ENCODE peak calls at places on chromosomes 7 and 10, in six cellular contexts. H is T-helper 9 cell, X is GM10248, V is HFFc6, U is KBM-7, S is T follicular helper cell. W is an unnamed sample.

GRCh38 chr7:120718361-120718760 is 139.6 kb downstream of the TSPAN12 start:
- DNase-seq in S (no peak), X (no peak), U (no peak), H (no peak), V (no peak), W (no peak)

GRCh38 chr7:114718861-114719260 is 203.0 kb upstream of the MDFIC start:
- DNase-seq in X (no peak), V (no peak), S (no peak), H (no peak), U (no peak), W (no peak)

GRCh38 chr10:93190377-93190776 is 116.7 kb downstream of the CYP26A1 start:
- DNase-seq in S (no peak), V (no peak), U (peak; percentile 15), X (no peak), H (no peak), W (no peak)

GRCh38 chr7:100369105-100369504 is 4.2 kb upstream of the PILRA start:
- DNase-seq in H (no peak), U (peak; percentile 93), X (peak; percentile 82), V (no peak), S (no peak), W (peak; percentile 85)

GRCh38 chr7:129263168-129263567 is 38.3 kb downstream of the AHCYL2 start:
- DNase-seq in V (no peak), H (no peak), S (no peak), X (no peak), U (no peak), W (no peak)

GRCh38 chr7:51303142-51303525 is 13.5 kb downstream of the COBL start:
- DNase-seq in U (no peak), S (no peak), X (no peak), H (no peak), V (no peak), W (no peak)

GRCh38 chr10:111087331-111087756 is 10.5 kb downstream of the ADRA2A start:
- DNase-seq in H (no peak), S (no peak), V (no peak), X (no peak), U (no peak), W (no peak)

GRCh38 chr7:82179311-82179710 is 264.3 kb downstream of the CACNA2D1 start:
- DNase-seq in V (peak; percentile 36), U (no peak), X (no peak), H (no peak), S (no peak), W (no peak)

GRCh38 chr10:128631801-128632241 is 505.6 kb upstream of the MKI67 start:
- DNase-seq in U (peak; percentile 30), H (no peak), V (no peak), S (no peak), X (no peak), W (no peak)

GRCh38 chr10:78339251-78339650 is 305.6 kb downstream of the RPS24 start:
- DNase-seq in S (no peak), H (no peak), V (no peak), U (no peak), X (no peak), W (no peak)

GRCh38 chr7:98134420-98134819 is 27.8 kb downstream of the LMTK2 start:
- DNase-seq in X (no peak), U (no peak), H (no peak), V (no peak), S (no peak), W (no peak)

GRCh38 chr7:124354206-124354605 is 321.3 kb upstream of the TMEM229A start:
- DNase-seq in U (no peak), X (no peak), V (no peak), S (no peak), H (no peak), W (no peak)

GRCh38 chr10:111247781-111248389 is 171.1 kb downstream of the ADRA2A start:
- DNase-seq in V (no peak), H (no peak), X (no peak), S (no peak), U (no peak), W (no peak)

GRCh38 chr10:16231734-16232133 is 205.1 kb upstream of the PTER start:
- DNase-seq in X (no peak), V (no peak), S (no peak), U (no peak), H (no peak), W (no peak)

GRCh38 chr7:24227068-24227467 is 56.9 kb upstream of the NPY start:
- DNase-seq in X (no peak), H (no peak), V (no peak), S (no peak), U (no peak), W (no peak)

GRCh38 chr10:14736600-14737081 is 38.1 kb downstream of the FAM107B start:
- DNase-seq in S (no peak), V (peak; percentile 21), H (no peak), U (peak; percentile 82), X (no peak), W (no peak)

GRCh38 chr10:71031601-71032000 is 143.2 kb upstream of the PCBD1 start:
- DNase-seq in U (no peak), X (no peak), S (no peak), H (no peak), V (no peak), W (no peak)

GRCh38 chr7:54811016-54811924 is 52.3 kb upstream of the SEC61G start:
- DNase-seq in S (no peak), X (no peak), H (no peak), V (peak; percentile 82), U (no peak), W (no peak)

GRCh38 chr10:24853661-24854060 is 98.7 kb downstream of the PRTFDC1 start:
- DNase-seq in V (no peak), S (no peak), U (no peak), X (no peak), H (no peak), W (no peak)

GRCh38 chr10:118238573-118239240 is 103.4 kb downstream of the FAM204A start:
- DNase-seq in X (no peak), V (peak; percentile 31), H (no peak), S (no peak), U (no peak), W (no peak)

GRCh38 chr10:104486803-104487202 is 133.2 kb downstream of the CFAP58 start:
- DNase-seq in S (no peak), X (no peak), U (no peak), H (no peak), V (no peak), W (no peak)

GRCh38 chr10:115932099-115932498 is 340.9 kb downstream of the GFRA1 start:
- DNase-seq in X (no peak), V (no peak), S (no peak), U (no peak), H (no peak), W (no peak)

GRCh38 chr7:121395961-121396757 is at the start of gene FAM3C:
- DNase-seq in H (peak; percentile 73), V (peak; percentile 87), S (peak; percentile 52), U (peak; percentile 93), X (peak; percentile 93), W (peak; percentile 96)